ENCODE peak calls at places on chromosomes 4 and X, in four cellular contexts. One of them, this sample, is unnamed.

GRCh38 chr4:123784626-123785025 is 388.0 kb downstream of the SPRY1 start:
- DNase-seq in sciatic nerve: no peak
- DNase-seq in NCI-H1092 treated with DMSO at 0.1 percent for 48 hours: no peak
- DNase-seq in left cardiac atrium: no peak
- DNase-seq in this sample: no peak

GRCh38 chr4:159355456-159355855 is 252.6 kb downstream of the RAPGEF2 start:
- DNase-seq in sciatic nerve: no peak
- DNase-seq in NCI-H1092 treated with DMSO at 0.1 percent for 48 hours: no peak
- DNase-seq in left cardiac atrium: no peak
- DNase-seq in this sample: no peak

GRCh38 chrX:18725316-18725943 is 18.0 kb downstream of the PPEF1 start:
- DNase-seq in sciatic nerve: no peak
- DNase-seq in NCI-H1092 treated with DMSO at 0.1 percent for 48 hours: no peak
- DNase-seq in left cardiac atrium: no peak
- DNase-seq in this sample: no peak

GRCh38 chrX:7158468-7158990 is 10.6 kb upstream of the PUDP start:
- DNase-seq in sciatic nerve: no peak
- DNase-seq in NCI-H1092 treated with DMSO at 0.1 percent for 48 hours: no peak
- DNase-seq in left cardiac atrium: no peak
- DNase-seq in this sample: no peak

GRCh38 chr4:168218663-168219062 is 99.9 kb downstream of the DDX60 start:
- DNase-seq in sciatic nerve: no peak
- DNase-seq in NCI-H1092 treated with DMSO at 0.1 percent for 48 hours: no peak
- DNase-seq in left cardiac atrium: no peak
- DNase-seq in this sample: no peak

GRCh38 chrX:131677655-131678628 is 134.1 kb downstream of the OR13H1 start:
- DNase-seq in sciatic nerve: peak; percentile 60
- DNase-seq in NCI-H1092 treated with DMSO at 0.1 percent for 48 hours: peak; percentile 27
- DNase-seq in left cardiac atrium: peak; percentile 26
- DNase-seq in this sample: peak; percentile 49

GRCh38 chr4:1044469-1045192 is 33.2 kb downstream of the FGFRL1 start:
- DNase-seq in sciatic nerve: peak; percentile 61
- DNase-seq in NCI-H1092 treated with DMSO at 0.1 percent for 48 hours: no peak
- DNase-seq in left cardiac atrium: peak; percentile 24
- DNase-seq in this sample: peak; percentile 14

GRCh38 chrX:145729635-145730034 is 88.0 kb upstream of the SLITRK2 start:
- DNase-seq in sciatic nerve: no peak
- DNase-seq in NCI-H1092 treated with DMSO at 0.1 percent for 48 hours: no peak
- DNase-seq in left cardiac atrium: no peak
- DNase-seq in this sample: no peak

GRCh38 chrX:154478728-154479622 is at the start of gene LAGE3:
- DNase-seq in sciatic nerve: peak; percentile 96
- DNase-seq in NCI-H1092 treated with DMSO at 0.1 percent for 48 hours: peak; percentile 92
- DNase-seq in left cardiac atrium: peak; percentile 93
- DNase-seq in this sample: peak; percentile 92

GRCh38 chr4:174563399-174563798 is 41.1 kb upstream of the HPGD start:
- DNase-seq in sciatic nerve: no peak
- DNase-seq in NCI-H1092 treated with DMSO at 0.1 percent for 48 hours: no peak
- DNase-seq in left cardiac atrium: no peak
- DNase-seq in this sample: no peak

GRCh38 chrX:13373807-13374187 is 53.9 kb upstream of the ATXN3L start:
- DNase-seq in sciatic nerve: no peak
- DNase-seq in NCI-H1092 treated with DMSO at 0.1 percent for 48 hours: no peak
- DNase-seq in left cardiac atrium: no peak
- DNase-seq in this sample: no peak

GRCh38 chrX:45668686-45669443 is 468.2 kb upstream of the DIPK2B start:
- DNase-seq in sciatic nerve: no peak
- DNase-seq in NCI-H1092 treated with DMSO at 0.1 percent for 48 hours: no peak
- DNase-seq in left cardiac atrium: no peak
- DNase-seq in this sample: no peak

GRCh38 chrX:124023838-124024238 is 62.3 kb downstream of the STAG2 start:
- DNase-seq in sciatic nerve: no peak
- DNase-seq in NCI-H1092 treated with DMSO at 0.1 percent for 48 hours: no peak
- DNase-seq in left cardiac atrium: no peak
- DNase-seq in this sample: no peak

GRCh38 chr4:111494471-111494870 is 650.8 kb upstream of the FAM241A start:
- DNase-seq in sciatic nerve: no peak
- DNase-seq in NCI-H1092 treated with DMSO at 0.1 percent for 48 hours: no peak
- DNase-seq in left cardiac atrium: no peak
- DNase-seq in this sample: no peak

GRCh38 chr4:156999175-156999517 is 27.5 kb upstream of the PDGFC start:
- DNase-seq in sciatic nerve: no peak
- DNase-seq in NCI-H1092 treated with DMSO at 0.1 percent for 48 hours: no peak
- DNase-seq in left cardiac atrium: no peak
- DNase-seq in this sample: no peak

GRCh38 chr4:173185832-173186545 is 17.4 kb downstream of the GALNT7 start:
- DNase-seq in sciatic nerve: no peak
- DNase-seq in NCI-H1092 treated with DMSO at 0.1 percent for 48 hours: no peak
- DNase-seq in left cardiac atrium: no peak
- DNase-seq in this sample: no peak

GRCh38 chr4:88439161-88439760 is 17.7 kb upstream of the HERC5 start:
- DNase-seq in sciatic nerve: no peak
- DNase-seq in NCI-H1092 treated with DMSO at 0.1 percent for 48 hours: no peak
- DNase-seq in left cardiac atrium: no peak
- DNase-seq in this sample: no peak

GRCh38 chr4:76301068-76301774 is 5.3 kb upstream of the STBD1 start:
- DNase-seq in sciatic nerve: no peak
- DNase-seq in NCI-H1092 treated with DMSO at 0.1 percent for 48 hours: no peak
- DNase-seq in left cardiac atrium: no peak
- DNase-seq in this sample: no peak

GRCh38 chrX:9642270-9642995 is 123.2 kb downstream of the GPR143 start:
- DNase-seq in sciatic nerve: no peak
- DNase-seq in NCI-H1092 treated with DMSO at 0.1 percent for 48 hours: no peak
- DNase-seq in left cardiac atrium: no peak
- DNase-seq in this sample: no peak

GRCh38 chr4:6892190-6892908 is 17.3 kb upstream of the TBC1D14 start:
- DNase-seq in sciatic nerve: no peak
- DNase-seq in NCI-H1092 treated with DMSO at 0.1 percent for 48 hours: no peak
- DNase-seq in left cardiac atrium: peak; percentile 50
- DNase-seq in this sample: peak; percentile 32

GRCh38 chr4:141132689-141133145 is 552 bp downstream of the RNF150 start:
- DNase-seq in sciatic nerve: peak; percentile 70
- DNase-seq in NCI-H1092 treated with DMSO at 0.1 percent for 48 hours: peak; percentile 36
- DNase-seq in left cardiac atrium: peak; percentile 43
- DNase-seq in this sample: peak; percentile 63

GRCh38 chr4:1842993-1843448 is 12.9 kb downstream of the LETM1 start:
- DNase-seq in sciatic nerve: no peak
- DNase-seq in NCI-H1092 treated with DMSO at 0.1 percent for 48 hours: no peak
- DNase-seq in left cardiac atrium: no peak
- DNase-seq in this sample: no peak

GRCh38 chrX:125998432-125998831 is 167.7 kb downstream of the DCAF12L2 start:
- DNase-seq in sciatic nerve: no peak
- DNase-seq in NCI-H1092 treated with DMSO at 0.1 percent for 48 hours: no peak
- DNase-seq in left cardiac atrium: no peak
- DNase-seq in this sample: no peak

GRCh38 chr4:6785572-6785925 is 3.0 kb downstream of the KIAA0232 start:
- DNase-seq in sciatic nerve: no peak
- DNase-seq in NCI-H1092 treated with DMSO at 0.1 percent for 48 hours: no peak
- DNase-seq in left cardiac atrium: no peak
- DNase-seq in this sample: no peak

GRCh38 chr4:173121044-173121685 is 47.4 kb upstream of the GALNT7 start:
- DNase-seq in sciatic nerve: no peak
- DNase-seq in NCI-H1092 treated with DMSO at 0.1 percent for 48 hours: peak; percentile 2
- DNase-seq in left cardiac atrium: no peak
- DNase-seq in this sample: peak; percentile 24

GRCh38 chrX:134936542-134936941 is 54.2 kb upstream of the SMIM10 start:
- DNase-seq in sciatic nerve: no peak
- DNase-seq in NCI-H1092 treated with DMSO at 0.1 percent for 48 hours: no peak
- DNase-seq in left cardiac atrium: no peak
- DNase-seq in this sample: no peak

GRCh38 chrX:39445336-39445735 is 644.1 kb downstream of the MID1IP1 start:
- DNase-seq in sciatic nerve: no peak
- DNase-seq in NCI-H1092 treated with DMSO at 0.1 percent for 48 hours: peak; percentile 24
- DNase-seq in left cardiac atrium: no peak
- DNase-seq in this sample: no peak

GRCh38 chrX:124504106-124504983 is 158.0 kb downstream of the SH2D1A start:
- DNase-seq in sciatic nerve: no peak
- DNase-seq in NCI-H1092 treated with DMSO at 0.1 percent for 48 hours: no peak
- DNase-seq in left cardiac atrium: no peak
- DNase-seq in this sample: no peak

GRCh38 chrX:139720136-139720535 is 12.2 kb upstream of the MCF2 start:
- DNase-seq in sciatic nerve: no peak
- DNase-seq in NCI-H1092 treated with DMSO at 0.1 percent for 48 hours: no peak
- DNase-seq in left cardiac atrium: no peak
- DNase-seq in this sample: no peak

This sample was measured in glutamatergic neuron.